ENCODE peak calls at places on chromosomes 6 and 20, in eight cellular contexts. S is cardiac muscle cell, A is prostate gland, E is endothelial cell of umbilical vein, K is mammary epithelial cell, M is body of pancreas, D is tibial nerve, W is mucosa of descending colon. V is an unnamed sample.
A peak's percentile ranks its signal among the peaks of the same experiment; 100 is the strongest.

GRCh38 chr6:142756215-142756630 is 188.8 kb downstream of the HIVEP2 start:
- DNase-seq in D (no peak), S (peak; percentile 51), A (no peak), W (no peak), E (peak; percentile 7), K (peak; percentile 83), M (no peak), V (no peak)

GRCh38 chr6:9789201-9789600 is 625.7 kb downstream of the TFAP2A start:
- DNase-seq in S (no peak), K (no peak), M (no peak), D (no peak), W (no peak), A (no peak), E (no peak), V (no peak)

GRCh38 chr6:3848925-3849605 is at the start of gene FAM50B:
- DNase-seq in A (peak; percentile 90), D (peak; percentile 92), S (peak; percentile 93), K (peak; percentile 81), E (peak; percentile 86), W (peak; percentile 95), M (peak; percentile 96), V (peak; percentile 95)

GRCh38 chr20:46464451-46464850 is 48.9 kb downstream of the ZNF334 start:
- DNase-seq in W (no peak), K (no peak), M (no peak), S (no peak), D (no peak), E (no peak), A (no peak), V (no peak)

GRCh38 chr6:1771324-1771723 is 161.6 kb downstream of the FOXC1 start:
- DNase-seq in M (no peak), K (peak; percentile 76), A (no peak), S (peak; percentile 46), W (no peak), D (no peak), E (peak; percentile 81), V (no peak)

GRCh38 chr20:2093200-2093781 is 8.3 kb upstream of the STK35 start:
- DNase-seq in K (peak; percentile 9), S (no peak), W (no peak), E (no peak), A (no peak), M (peak; percentile 41), D (no peak), V (peak; percentile 58)

GRCh38 chr20:3406481-3407425 is 716 bp downstream of the DNAAF9 start:
- DNase-seq in K (peak; percentile 40), W (no peak), S (peak; percentile 67), E (peak; percentile 55), M (peak; percentile 44), D (peak; percentile 36), A (peak; percentile 37), V (peak; percentile 20)

GRCh38 chr20:59371429-59371828 is 71.0 kb downstream of the EDN3 start:
- DNase-seq in E (no peak), D (no peak), A (no peak), M (no peak), K (no peak), S (no peak), W (no peak), V (no peak)

GRCh38 chr6:116842374-116842947 is 13.6 kb upstream of the GPRC6A start:
- DNase-seq in M (no peak), E (no peak), K (no peak), W (no peak), D (no peak), A (no peak), S (no peak), V (no peak)

GRCh38 chr6:106807946-106808611 is 166.4 kb downstream of the CD24 start:
- DNase-seq in A (no peak), E (no peak), M (no peak), D (no peak), K (no peak), W (no peak), S (no peak), V (no peak)

GRCh38 chr6:13924949-13925881 is at the start of gene RNF182:
- DNase-seq in E (peak; percentile 18), D (no peak), W (no peak), M (peak; percentile 53), K (no peak), S (no peak), A (no peak), V (no peak)

GRCh38 chr20:37309941-37310590 is 20.6 kb downstream of the MANBAL start:
- DNase-seq in E (no peak), S (no peak), A (peak; percentile 77), D (no peak), K (peak; percentile 81), M (no peak), W (no peak), V (no peak)

GRCh38 chr6:22366214-22366613 is 69.4 kb upstream of the PRL start:
- DNase-seq in M (no peak), W (no peak), K (peak; percentile 44), S (peak; percentile 40), D (no peak), E (no peak), A (no peak), V (no peak)

GRCh38 chr6:22364314-22364713 is 67.5 kb upstream of the PRL start:
- DNase-seq in A (no peak), M (no peak), W (no peak), E (no peak), S (no peak), K (peak; percentile 59), D (no peak), V (no peak)

GRCh38 chr6:22368794-22369193 is 72.0 kb upstream of the PRL start:
- DNase-seq in W (no peak), E (peak; percentile 41), A (no peak), M (no peak), D (no peak), S (peak; percentile 25), K (no peak), V (no peak)

GRCh38 chr6:22363966-22364296 is 67.1 kb upstream of the PRL start:
- DNase-seq in M (no peak), S (no peak), A (no peak), K (no peak), D (no peak), W (no peak), E (no peak), V (no peak)

DNA sequence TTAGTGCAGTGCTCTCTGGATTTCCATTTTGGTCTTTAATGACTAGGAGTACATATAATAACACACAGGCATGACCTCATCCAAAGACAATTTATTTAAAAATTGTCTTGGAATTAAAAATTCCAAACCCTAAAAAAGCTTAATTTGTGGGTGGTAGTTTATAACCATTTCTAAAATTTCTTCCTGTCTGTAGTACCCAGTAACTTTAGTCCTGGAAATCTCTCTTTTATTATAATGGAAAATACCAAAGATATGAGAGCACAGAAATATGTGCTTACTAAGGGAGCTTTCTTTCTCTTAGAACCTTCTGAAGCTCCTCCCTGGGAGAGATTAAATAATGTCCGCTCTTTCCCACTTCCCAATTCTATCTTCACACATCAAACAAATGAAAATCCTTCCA is 70.5 kb upstream of the PRL start:
- DNase-seq in K (no peak), A (no peak), E (no peak), W (no peak), D (no peak), S (no peak), M (no peak), V (no peak)
- H3K9me3 ChIP-seq in K (no peaks in the 10 kb centered on the region), A (no peaks in the 10 kb centered on the region), E (no peaks in the 10 kb centered on the region), W (no peaks in the 10 kb centered on the region), D (no peaks in the 10 kb centered on the region), S (no peaks in the 10 kb centered on the region), M (no peaks in the 10 kb centered on the region), V (peaks cover 3% of the 10 kb centered on the region)

DNA sequence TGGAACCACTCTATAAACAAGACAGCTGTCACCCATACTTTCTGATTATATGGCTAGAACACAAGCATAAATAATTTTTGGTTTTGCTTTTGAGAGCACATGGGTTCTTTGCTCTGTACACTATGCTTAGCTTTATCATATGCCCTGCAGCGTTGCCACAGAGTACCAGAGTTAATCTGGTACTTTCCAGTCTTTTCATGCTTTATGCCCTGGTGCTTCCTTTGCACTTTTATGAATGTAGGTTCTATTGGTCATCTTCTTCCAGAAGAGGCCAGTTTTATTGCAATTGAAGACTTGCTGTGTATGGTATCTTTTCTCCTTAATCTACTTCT is 20.8 kb downstream of the SHLD1 start:
- DNase-seq in M (no peak), E (no peak), S (no peak), W (no peak), K (peak; percentile 16), D (no peak), A (no peak), V (no peak)
- H3K4me3 ChIP-seq in M (no peak overlapping the region), E (no peak overlapping the region), S (no peak overlapping the region), W (no peak overlapping the region), K (no peak overlapping the region), D (no peak overlapping the region), A (no peak overlapping the region), V (no peak overlapping the region)

GRCh38 chr20:64279826-64280459 is 24.4 kb downstream of the PCMTD2 start:
- DNase-seq in M (no peak), A (no peak), W (no peak), S (no peak), E (no peak), K (peak; percentile 4), D (no peak), V (no peak)

GRCh38 chr20:64280460-64280843 is 24.9 kb downstream of the PCMTD2 start:
- DNase-seq in A (no peak), D (no peak), W (no peak), K (no peak), M (no peak), E (no peak), S (no peak), V (no peak)

GRCh38 chr20:64273109-64273508 is 17.6 kb downstream of the PCMTD2 start:
- DNase-seq in S (no peak), E (no peak), D (no peak), M (no peak), K (no peak), W (no peak), A (no peak), V (no peak)

GRCh38 chr20:64277571-64278318 is 22.2 kb downstream of the PCMTD2 start:
- DNase-seq in E (no peak), M (no peak), K (no peak), W (no peak), D (no peak), S (no peak), A (no peak), V (no peak)

DNA sequence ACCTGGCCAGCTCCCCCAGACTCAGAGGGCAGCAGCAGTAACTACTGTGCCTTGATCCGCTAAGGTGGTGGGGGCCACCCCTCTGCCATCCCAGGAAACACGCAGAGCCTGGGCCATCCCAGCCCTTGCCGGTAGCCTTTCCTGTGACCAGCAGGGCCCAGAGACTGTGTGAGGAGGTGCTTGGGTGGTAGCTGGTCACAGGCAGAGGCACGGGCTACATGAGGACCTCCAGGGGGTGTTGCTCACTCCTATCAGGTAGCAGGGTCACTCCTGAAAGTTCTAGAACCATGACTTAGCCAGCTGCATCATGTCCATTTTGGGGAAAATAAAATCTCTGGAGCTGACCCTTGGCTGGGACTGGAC is 22.8 kb downstream of the PCMTD2 start:
- DNase-seq in S (no peak), W (no peak), D (no peak), E (no peak), M (no peak), A (no peak), K (no peak), V (no peak)
- H3K36me3 ChIP-seq in S (peaks cover 4% of the 10 kb centered on the region), W (no peaks in the 10 kb centered on the region), D (no peaks in the 10 kb centered on the region), E (peaks cover under 1% of the 10 kb centered on the region), M (no peaks in the 10 kb centered on the region), A (no peaks in the 10 kb centered on the region), K (no peaks in the 10 kb centered on the region), V (no peaks in the 10 kb centered on the region)

DNA sequence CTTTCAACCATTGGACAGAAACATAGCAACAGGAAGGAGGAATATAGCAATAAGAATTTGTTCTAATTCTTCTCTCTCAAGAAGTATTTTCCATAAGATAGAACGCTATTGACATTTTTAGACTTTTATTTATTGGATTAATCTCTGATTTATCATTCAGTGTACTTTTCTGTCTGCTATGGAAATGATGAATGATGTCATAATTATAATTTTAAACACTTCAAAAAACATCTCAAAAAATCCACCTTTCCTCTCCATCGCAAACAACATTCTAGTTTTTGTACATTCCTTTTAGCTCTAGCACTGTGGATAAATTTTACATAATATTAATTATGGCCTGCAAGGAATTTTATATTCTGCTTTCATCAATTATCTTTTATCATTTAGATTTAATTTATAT is 643.2 kb downstream of the DHX35 start:
- DNase-seq in M (no peak), E (no peak), D (no peak), W (no peak), S (no peak), A (no peak), K (no peak), V (no peak)
- H3K9me3 ChIP-seq in M (no peaks in the 10 kb centered on the region), E (no peaks in the 10 kb centered on the region), D (no peaks in the 10 kb centered on the region), W (no peaks in the 10 kb centered on the region), S (no peaks in the 10 kb centered on the region), A (no peaks in the 10 kb centered on the region), K (no peaks in the 10 kb centered on the region), V (no peaks in the 10 kb centered on the region)

V was measured in WERI-Rb-1.